ENCODE peak calls at places on chromosomes 11 and 22, in six cellular contexts. One of them, this sample, is unnamed.

GRCh38 chr11:116930177-116930576 is 92.8 kb upstream of the APOA1 start:
- DNase-seq in IMR-90: peak; percentile 40
- DNase-seq in fibroblast of the conjunctiva: no peak
- DNase-seq in GM04504: no peak
- DNase-seq in T-cell: peak; percentile 25
- DNase-seq in mucosa of descending colon: peak; percentile 53
- DNase-seq in this sample: no peak

GRCh38 chr11:61111786-61112517 is 9.7 kb downstream of the CD5 start:
- DNase-seq in IMR-90: no peak
- DNase-seq in fibroblast of the conjunctiva: no peak
- DNase-seq in GM04504: no peak
- DNase-seq in T-cell: peak; percentile 53
- DNase-seq in mucosa of descending colon: no peak
- DNase-seq in this sample: no peak

GRCh38 chr22:35987487-35987886 is 41.1 kb downstream of the RBFOX2 start:
- DNase-seq in IMR-90: peak; percentile 58
- DNase-seq in fibroblast of the conjunctiva: no peak
- DNase-seq in GM04504: no peak
- DNase-seq in T-cell: no peak
- DNase-seq in mucosa of descending colon: no peak
- DNase-seq in this sample: no peak

GRCh38 chr11:12248330-12248729 is 129.0 kb upstream of the PARVA start:
- DNase-seq in IMR-90: peak; percentile 57
- DNase-seq in fibroblast of the conjunctiva: no peak
- DNase-seq in GM04504: no peak
- DNase-seq in T-cell: no peak
- DNase-seq in mucosa of descending colon: peak; percentile 96
- DNase-seq in this sample: no peak

GRCh38 chr22:45818130-45819085 is 146.8 kb downstream of the ATXN10 start:
- DNase-seq in IMR-90: no peak
- DNase-seq in fibroblast of the conjunctiva: no peak
- DNase-seq in GM04504: no peak
- DNase-seq in T-cell: no peak
- DNase-seq in mucosa of descending colon: no peak
- DNase-seq in this sample: no peak

GRCh38 chr11:119029340-119030028 is 1.2 kb downstream of the SLC37A4 start:
- DNase-seq in IMR-90: no peak
- DNase-seq in fibroblast of the conjunctiva: no peak
- DNase-seq in GM04504: no peak
- DNase-seq in T-cell: no peak
- DNase-seq in mucosa of descending colon: peak; percentile 71
- DNase-seq in this sample: no peak

GRCh38 chr11:8333431-8334401 is 70.0 kb upstream of the LMO1 start:
- DNase-seq in IMR-90: no peak
- DNase-seq in fibroblast of the conjunctiva: no peak
- DNase-seq in GM04504: no peak
- DNase-seq in T-cell: no peak
- DNase-seq in mucosa of descending colon: no peak
- DNase-seq in this sample: no peak

GRCh38 chr11:8382436-8383053 is 118.9 kb upstream of the LMO1 start:
- DNase-seq in IMR-90: peak; percentile 33
- DNase-seq in fibroblast of the conjunctiva: no peak
- DNase-seq in GM04504: peak; percentile 16
- DNase-seq in T-cell: no peak
- DNase-seq in mucosa of descending colon: no peak
- DNase-seq in this sample: no peak

GRCh38 chr11:119700536-119701346 is 28.3 kb downstream of the NECTIN1 start:
- DNase-seq in IMR-90: no peak
- DNase-seq in fibroblast of the conjunctiva: no peak
- DNase-seq in GM04504: no peak
- DNase-seq in T-cell: no peak
- DNase-seq in mucosa of descending colon: no peak
- DNase-seq in this sample: no peak

GRCh38 chr22:26075233-26075632 is 94.0 kb upstream of the SEZ6L start:
- DNase-seq in IMR-90: no peak
- DNase-seq in fibroblast of the conjunctiva: no peak
- DNase-seq in GM04504: no peak
- DNase-seq in T-cell: no peak
- DNase-seq in mucosa of descending colon: no peak
- DNase-seq in this sample: no peak

GRCh38 chr22:32528316-32528715 is 53.7 kb downstream of the FBXO7 start:
- DNase-seq in IMR-90: no peak
- DNase-seq in fibroblast of the conjunctiva: no peak
- DNase-seq in GM04504: no peak
- DNase-seq in T-cell: no peak
- DNase-seq in mucosa of descending colon: no peak
- DNase-seq in this sample: no peak

GRCh38 chr22:43014062-43014875 is 680 bp downstream of the PACSIN2 start:
- DNase-seq in IMR-90: no peak
- DNase-seq in fibroblast of the conjunctiva: no peak
- DNase-seq in GM04504: no peak
- DNase-seq in T-cell: peak; percentile 8
- DNase-seq in mucosa of descending colon: peak; percentile 82
- DNase-seq in this sample: peak; percentile 54

GRCh38 chr11:45879803-45880685 is 5.4 kb upstream of the MAPK8IP1 start:
- DNase-seq in IMR-90: peak; percentile 22
- DNase-seq in fibroblast of the conjunctiva: no peak
- DNase-seq in GM04504: no peak
- DNase-seq in T-cell: no peak
- DNase-seq in mucosa of descending colon: no peak
- DNase-seq in this sample: no peak

GRCh38 chr11:35794850-35795249 is 132.3 kb downstream of the TRIM44 start:
- DNase-seq in IMR-90: peak; percentile 88
- DNase-seq in fibroblast of the conjunctiva: no peak
- DNase-seq in GM04504: no peak
- DNase-seq in T-cell: no peak
- DNase-seq in mucosa of descending colon: no peak
- DNase-seq in this sample: no peak

GRCh38 chr11:31809857-31810778 is 1.0 kb downstream of the PAX6 start:
- DNase-seq in IMR-90: peak; percentile 28
- DNase-seq in fibroblast of the conjunctiva: no peak
- DNase-seq in GM04504: peak; percentile 28
- DNase-seq in T-cell: no peak
- DNase-seq in mucosa of descending colon: no peak
- DNase-seq in this sample: no peak

GRCh38 chr22:19689408-19689807 is 24.9 kb upstream of the SEPTIN5 start:
- DNase-seq in IMR-90: no peak
- DNase-seq in fibroblast of the conjunctiva: no peak
- DNase-seq in GM04504: no peak
- DNase-seq in T-cell: no peak
- DNase-seq in mucosa of descending colon: no peak
- DNase-seq in this sample: no peak

GRCh38 chr22:48701296-48702030 is 1126.2 kb downstream of the BRD1 start:
- DNase-seq in IMR-90: no peak
- DNase-seq in fibroblast of the conjunctiva: no peak
- DNase-seq in GM04504: no peak
- DNase-seq in T-cell: no peak
- DNase-seq in mucosa of descending colon: peak; percentile 27
- DNase-seq in this sample: no peak

GRCh38 chr11:19201737-19202605 is at the start of gene CSRP3:
- DNase-seq in IMR-90: peak; percentile 31
- DNase-seq in fibroblast of the conjunctiva: no peak
- DNase-seq in GM04504: no peak
- DNase-seq in T-cell: no peak
- DNase-seq in mucosa of descending colon: no peak
- DNase-seq in this sample: no peak

GRCh38 chr22:27431896-27432295 is 369.7 kb downstream of the MN1 start:
- DNase-seq in IMR-90: peak; percentile 4
- DNase-seq in fibroblast of the conjunctiva: no peak
- DNase-seq in GM04504: no peak
- DNase-seq in T-cell: no peak
- DNase-seq in mucosa of descending colon: no peak
- DNase-seq in this sample: no peak

GRCh38 chr22:21984793-21985192 is 2.2 kb upstream of the TOP3B start:
- DNase-seq in IMR-90: peak; percentile 40
- DNase-seq in fibroblast of the conjunctiva: no peak
- DNase-seq in GM04504: no peak
- DNase-seq in T-cell: no peak
- DNase-seq in mucosa of descending colon: no peak
- DNase-seq in this sample: peak; percentile 31

GRCh38 chr11:65781152-65781961 is 581 bp upstream of the AP5B1 start:
- DNase-seq in IMR-90: no peak
- DNase-seq in fibroblast of the conjunctiva: no peak
- DNase-seq in GM04504: no peak
- DNase-seq in T-cell: no peak
- DNase-seq in mucosa of descending colon: peak; percentile 65
- DNase-seq in this sample: peak; percentile 63

This sample was measured in neuronal stem cell.